ENCODE peak calls at places on chromosomes 13 and 19, in eight cellular contexts. One of them, this sample, is unnamed.

GRCh38 chr13:107842562-107843180 is 372.7 kb downstream of the LIG4 start:
- DNase-seq in immature natural killer cell: no peak
- DNase-seq in AG09319: no peak
- DNase-seq in non-pigmented ciliary epithelial cell: no peak
- DNase-seq in MCF 10A: peak
- DNase-seq in stimulated activated CD4-positive, alpha-beta T cell treated with anti-CD3 and anti-CD28 coated beads, TNF-alpha, amount 100 ng/mL, for 1 hour: no peak
- DNase-seq in stimulated activated naive CD4-positive, alpha-beta T cell treated with Interleukin-2 at 50 U/mL for 16 hours: no peak
- DNase-seq in activated CD4-positive, alpha-beta T cell treated with anti-CD3 and anti-CD28 coated beads, Interleukin-2, amount 50 U/mL, for 4 hours: no peak
- DNase-seq in this sample: no peak

GRCh38 chr19:49425922-49426592 is 869 bp downstream of the GFY start:
- DNase-seq in immature natural killer cell: no peak
- DNase-seq in AG09319: no peak
- DNase-seq in non-pigmented ciliary epithelial cell: no peak
- DNase-seq in MCF 10A: no peak
- DNase-seq in stimulated activated CD4-positive, alpha-beta T cell treated with anti-CD3 and anti-CD28 coated beads, TNF-alpha, amount 100 ng/mL, for 1 hour: no peak
- DNase-seq in stimulated activated naive CD4-positive, alpha-beta T cell treated with Interleukin-2 at 50 U/mL for 16 hours: no peak
- DNase-seq in activated CD4-positive, alpha-beta T cell treated with anti-CD3 and anti-CD28 coated beads, Interleukin-2, amount 50 U/mL, for 4 hours: no peak
- DNase-seq in this sample: no peak

GRCh38 chr19:46546194-46546896 is 50.7 kb upstream of the PNMA8B start:
- DNase-seq in immature natural killer cell: no peak
- DNase-seq in AG09319: no peak
- DNase-seq in non-pigmented ciliary epithelial cell: no peak
- DNase-seq in MCF 10A: peak
- DNase-seq in stimulated activated CD4-positive, alpha-beta T cell treated with anti-CD3 and anti-CD28 coated beads, TNF-alpha, amount 100 ng/mL, for 1 hour: no peak
- DNase-seq in stimulated activated naive CD4-positive, alpha-beta T cell treated with Interleukin-2 at 50 U/mL for 16 hours: no peak
- DNase-seq in activated CD4-positive, alpha-beta T cell treated with anti-CD3 and anti-CD28 coated beads, Interleukin-2, amount 50 U/mL, for 4 hours: no peak
- DNase-seq in this sample: peak

GRCh38 chr19:41302624-41303351 is 7.2 kb upstream of the CCDC97 start:
- DNase-seq in immature natural killer cell: peak
- DNase-seq in AG09319: no peak
- DNase-seq in non-pigmented ciliary epithelial cell: no peak
- DNase-seq in MCF 10A: no peak
- DNase-seq in stimulated activated CD4-positive, alpha-beta T cell treated with anti-CD3 and anti-CD28 coated beads, TNF-alpha, amount 100 ng/mL, for 1 hour: no peak
- DNase-seq in stimulated activated naive CD4-positive, alpha-beta T cell treated with Interleukin-2 at 50 U/mL for 16 hours: peak
- DNase-seq in activated CD4-positive, alpha-beta T cell treated with anti-CD3 and anti-CD28 coated beads, Interleukin-2, amount 50 U/mL, for 4 hours: peak
- DNase-seq in this sample: no peak

GRCh38 chr19:49114630-49115363 is 627 bp downstream of the LIN7B start:
- DNase-seq in immature natural killer cell: no peak
- DNase-seq in AG09319: no peak
- DNase-seq in non-pigmented ciliary epithelial cell: no peak
- DNase-seq in MCF 10A: no peak
- DNase-seq in stimulated activated CD4-positive, alpha-beta T cell treated with anti-CD3 and anti-CD28 coated beads, TNF-alpha, amount 100 ng/mL, for 1 hour: no peak
- DNase-seq in stimulated activated naive CD4-positive, alpha-beta T cell treated with Interleukin-2 at 50 U/mL for 16 hours: peak
- DNase-seq in activated CD4-positive, alpha-beta T cell treated with anti-CD3 and anti-CD28 coated beads, Interleukin-2, amount 50 U/mL, for 4 hours: peak
- DNase-seq in this sample: peak

GRCh38 chr19:29612121-29612520 is 6.0 kb downstream of the POP4 start:
- DNase-seq in immature natural killer cell: no peak
- DNase-seq in AG09319: no peak
- DNase-seq in non-pigmented ciliary epithelial cell: no peak
- DNase-seq in MCF 10A: no peak
- DNase-seq in stimulated activated CD4-positive, alpha-beta T cell treated with anti-CD3 and anti-CD28 coated beads, TNF-alpha, amount 100 ng/mL, for 1 hour: no peak
- DNase-seq in stimulated activated naive CD4-positive, alpha-beta T cell treated with Interleukin-2 at 50 U/mL for 16 hours: no peak
- DNase-seq in activated CD4-positive, alpha-beta T cell treated with anti-CD3 and anti-CD28 coated beads, Interleukin-2, amount 50 U/mL, for 4 hours: no peak
- DNase-seq in this sample: no peak

GRCh38 chr13:100221166-100221565 is 132.3 kb downstream of the PCCA start:
- DNase-seq in immature natural killer cell: no peak
- DNase-seq in AG09319: no peak
- DNase-seq in non-pigmented ciliary epithelial cell: no peak
- DNase-seq in MCF 10A: no peak
- DNase-seq in stimulated activated CD4-positive, alpha-beta T cell treated with anti-CD3 and anti-CD28 coated beads, TNF-alpha, amount 100 ng/mL, for 1 hour: no peak
- DNase-seq in stimulated activated naive CD4-positive, alpha-beta T cell treated with Interleukin-2 at 50 U/mL for 16 hours: no peak
- DNase-seq in activated CD4-positive, alpha-beta T cell treated with anti-CD3 and anti-CD28 coated beads, Interleukin-2, amount 50 U/mL, for 4 hours: no peak
- DNase-seq in this sample: no peak

GRCh38 chr19:30228113-30228725 is 144.0 kb upstream of the ZNF536 start:
- DNase-seq in immature natural killer cell: no peak
- DNase-seq in AG09319: no peak
- DNase-seq in non-pigmented ciliary epithelial cell: no peak
- DNase-seq in MCF 10A: no peak
- DNase-seq in stimulated activated CD4-positive, alpha-beta T cell treated with anti-CD3 and anti-CD28 coated beads, TNF-alpha, amount 100 ng/mL, for 1 hour: no peak
- DNase-seq in stimulated activated naive CD4-positive, alpha-beta T cell treated with Interleukin-2 at 50 U/mL for 16 hours: no peak
- DNase-seq in activated CD4-positive, alpha-beta T cell treated with anti-CD3 and anti-CD28 coated beads, Interleukin-2, amount 50 U/mL, for 4 hours: no peak
- DNase-seq in this sample: peak

GRCh38 chr13:72489751-72490150 is 237.7 kb downstream of the MZT1 start:
- DNase-seq in immature natural killer cell: no peak
- DNase-seq in AG09319: no peak
- DNase-seq in non-pigmented ciliary epithelial cell: no peak
- DNase-seq in MCF 10A: no peak
- DNase-seq in stimulated activated CD4-positive, alpha-beta T cell treated with anti-CD3 and anti-CD28 coated beads, TNF-alpha, amount 100 ng/mL, for 1 hour: no peak
- DNase-seq in stimulated activated naive CD4-positive, alpha-beta T cell treated with Interleukin-2 at 50 U/mL for 16 hours: no peak
- DNase-seq in activated CD4-positive, alpha-beta T cell treated with anti-CD3 and anti-CD28 coated beads, Interleukin-2, amount 50 U/mL, for 4 hours: no peak
- DNase-seq in this sample: no peak

GRCh38 chr13:109145631-109146030 is 516.2 kb downstream of the MYO16 start:
- DNase-seq in immature natural killer cell: peak
- DNase-seq in AG09319: no peak
- DNase-seq in non-pigmented ciliary epithelial cell: no peak
- DNase-seq in MCF 10A: peak
- DNase-seq in stimulated activated CD4-positive, alpha-beta T cell treated with anti-CD3 and anti-CD28 coated beads, TNF-alpha, amount 100 ng/mL, for 1 hour: no peak
- DNase-seq in stimulated activated naive CD4-positive, alpha-beta T cell treated with Interleukin-2 at 50 U/mL for 16 hours: no peak
- DNase-seq in activated CD4-positive, alpha-beta T cell treated with anti-CD3 and anti-CD28 coated beads, Interleukin-2, amount 50 U/mL, for 4 hours: no peak
- DNase-seq in this sample: peak

GRCh38 chr19:31149306-31149975 is 199.8 kb downstream of the TSHZ3 start:
- DNase-seq in immature natural killer cell: no peak
- DNase-seq in AG09319: no peak
- DNase-seq in non-pigmented ciliary epithelial cell: no peak
- DNase-seq in MCF 10A: no peak
- DNase-seq in stimulated activated CD4-positive, alpha-beta T cell treated with anti-CD3 and anti-CD28 coated beads, TNF-alpha, amount 100 ng/mL, for 1 hour: no peak
- DNase-seq in stimulated activated naive CD4-positive, alpha-beta T cell treated with Interleukin-2 at 50 U/mL for 16 hours: no peak
- DNase-seq in activated CD4-positive, alpha-beta T cell treated with anti-CD3 and anti-CD28 coated beads, Interleukin-2, amount 50 U/mL, for 4 hours: no peak
- DNase-seq in this sample: no peak

GRCh38 chr19:41395355-41395754 is 1.8 kb downstream of the EXOSC5 start:
- DNase-seq in immature natural killer cell: no peak
- DNase-seq in AG09319: no peak
- DNase-seq in non-pigmented ciliary epithelial cell: no peak
- DNase-seq in MCF 10A: no peak
- DNase-seq in stimulated activated CD4-positive, alpha-beta T cell treated with anti-CD3 and anti-CD28 coated beads, TNF-alpha, amount 100 ng/mL, for 1 hour: no peak
- DNase-seq in stimulated activated naive CD4-positive, alpha-beta T cell treated with Interleukin-2 at 50 U/mL for 16 hours: no peak
- DNase-seq in activated CD4-positive, alpha-beta T cell treated with anti-CD3 and anti-CD28 coated beads, Interleukin-2, amount 50 U/mL, for 4 hours: no peak
- DNase-seq in this sample: no peak

GRCh38 chr13:102903659-102904407 is 58.0 kb downstream of the ERCC5 start:
- DNase-seq in immature natural killer cell: no peak
- DNase-seq in AG09319: no peak
- DNase-seq in non-pigmented ciliary epithelial cell: no peak
- DNase-seq in MCF 10A: peak
- DNase-seq in stimulated activated CD4-positive, alpha-beta T cell treated with anti-CD3 and anti-CD28 coated beads, TNF-alpha, amount 100 ng/mL, for 1 hour: no peak
- DNase-seq in stimulated activated naive CD4-positive, alpha-beta T cell treated with Interleukin-2 at 50 U/mL for 16 hours: no peak
- DNase-seq in activated CD4-positive, alpha-beta T cell treated with anti-CD3 and anti-CD28 coated beads, Interleukin-2, amount 50 U/mL, for 4 hours: no peak
- DNase-seq in this sample: peak

GRCh38 chr13:69585656-69586055 is 522.0 kb upstream of the ATXN8OS start:
- DNase-seq in immature natural killer cell: no peak
- DNase-seq in AG09319: no peak
- DNase-seq in non-pigmented ciliary epithelial cell: no peak
- DNase-seq in MCF 10A: no peak
- DNase-seq in stimulated activated CD4-positive, alpha-beta T cell treated with anti-CD3 and anti-CD28 coated beads, TNF-alpha, amount 100 ng/mL, for 1 hour: no peak
- DNase-seq in stimulated activated naive CD4-positive, alpha-beta T cell treated with Interleukin-2 at 50 U/mL for 16 hours: no peak
- DNase-seq in activated CD4-positive, alpha-beta T cell treated with anti-CD3 and anti-CD28 coated beads, Interleukin-2, amount 50 U/mL, for 4 hours: no peak
- DNase-seq in this sample: no peak

GRCh38 chr13:99311748-99312492 is 4.7 kb upstream of the GPR183 start:
- DNase-seq in immature natural killer cell: no peak
- DNase-seq in AG09319: no peak
- DNase-seq in non-pigmented ciliary epithelial cell: no peak
- DNase-seq in MCF 10A: no peak
- DNase-seq in stimulated activated CD4-positive, alpha-beta T cell treated with anti-CD3 and anti-CD28 coated beads, TNF-alpha, amount 100 ng/mL, for 1 hour: no peak
- DNase-seq in stimulated activated naive CD4-positive, alpha-beta T cell treated with Interleukin-2 at 50 U/mL for 16 hours: no peak
- DNase-seq in activated CD4-positive, alpha-beta T cell treated with anti-CD3 and anti-CD28 coated beads, Interleukin-2, amount 50 U/mL, for 4 hours: no peak
- DNase-seq in this sample: no peak

GRCh38 chr19:1064661-1065605 is 2.0 kb upstream of the ARHGAP45 start:
- DNase-seq in immature natural killer cell: peak
- DNase-seq in AG09319: no peak
- DNase-seq in non-pigmented ciliary epithelial cell: no peak
- DNase-seq in MCF 10A: peak
- DNase-seq in stimulated activated CD4-positive, alpha-beta T cell treated with anti-CD3 and anti-CD28 coated beads, TNF-alpha, amount 100 ng/mL, for 1 hour: peak
- DNase-seq in stimulated activated naive CD4-positive, alpha-beta T cell treated with Interleukin-2 at 50 U/mL for 16 hours: peak
- DNase-seq in activated CD4-positive, alpha-beta T cell treated with anti-CD3 and anti-CD28 coated beads, Interleukin-2, amount 50 U/mL, for 4 hours: peak
- DNase-seq in this sample: peak

GRCh38 chr19:18946918-18947317 is 5.9 kb upstream of the HOMER3 start:
- DNase-seq in immature natural killer cell: no peak
- DNase-seq in AG09319: no peak
- DNase-seq in non-pigmented ciliary epithelial cell: no peak
- DNase-seq in MCF 10A: no peak
- DNase-seq in stimulated activated CD4-positive, alpha-beta T cell treated with anti-CD3 and anti-CD28 coated beads, TNF-alpha, amount 100 ng/mL, for 1 hour: no peak
- DNase-seq in stimulated activated naive CD4-positive, alpha-beta T cell treated with Interleukin-2 at 50 U/mL for 16 hours: no peak
- DNase-seq in activated CD4-positive, alpha-beta T cell treated with anti-CD3 and anti-CD28 coated beads, Interleukin-2, amount 50 U/mL, for 4 hours: no peak
- DNase-seq in this sample: no peak

GRCh38 chr19:18776736-18777135 is 14.4 kb downstream of the COMP start:
- DNase-seq in immature natural killer cell: no peak
- DNase-seq in AG09319: no peak
- DNase-seq in non-pigmented ciliary epithelial cell: no peak
- DNase-seq in MCF 10A: peak
- DNase-seq in stimulated activated CD4-positive, alpha-beta T cell treated with anti-CD3 and anti-CD28 coated beads, TNF-alpha, amount 100 ng/mL, for 1 hour: no peak
- DNase-seq in stimulated activated naive CD4-positive, alpha-beta T cell treated with Interleukin-2 at 50 U/mL for 16 hours: no peak
- DNase-seq in activated CD4-positive, alpha-beta T cell treated with anti-CD3 and anti-CD28 coated beads, Interleukin-2, amount 50 U/mL, for 4 hours: no peak
- DNase-seq in this sample: peak

GRCh38 chr13:40692946-40693345 is 26.5 kb upstream of the FOXO1 start:
- DNase-seq in immature natural killer cell: no peak
- DNase-seq in AG09319: no peak
- DNase-seq in non-pigmented ciliary epithelial cell: no peak
- DNase-seq in MCF 10A: peak
- DNase-seq in stimulated activated CD4-positive, alpha-beta T cell treated with anti-CD3 and anti-CD28 coated beads, TNF-alpha, amount 100 ng/mL, for 1 hour: no peak
- DNase-seq in stimulated activated naive CD4-positive, alpha-beta T cell treated with Interleukin-2 at 50 U/mL for 16 hours: no peak
- DNase-seq in activated CD4-positive, alpha-beta T cell treated with anti-CD3 and anti-CD28 coated beads, Interleukin-2, amount 50 U/mL, for 4 hours: no peak
- DNase-seq in this sample: no peak

GRCh38 chr19:2268861-2269243 is 12.6 kb upstream of the JSRP1 start:
- DNase-seq in immature natural killer cell: no peak
- DNase-seq in AG09319: no peak
- DNase-seq in non-pigmented ciliary epithelial cell: no peak
- DNase-seq in MCF 10A: no peak
- DNase-seq in stimulated activated CD4-positive, alpha-beta T cell treated with anti-CD3 and anti-CD28 coated beads, TNF-alpha, amount 100 ng/mL, for 1 hour: no peak
- DNase-seq in stimulated activated naive CD4-positive, alpha-beta T cell treated with Interleukin-2 at 50 U/mL for 16 hours: no peak
- DNase-seq in activated CD4-positive, alpha-beta T cell treated with anti-CD3 and anti-CD28 coated beads, Interleukin-2, amount 50 U/mL, for 4 hours: no peak
- DNase-seq in this sample: no peak

GRCh38 chr13:72586519-72586918 is 140.9 kb downstream of the MZT1 start:
- DNase-seq in immature natural killer cell: no peak
- DNase-seq in AG09319: no peak
- DNase-seq in non-pigmented ciliary epithelial cell: peak
- DNase-seq in MCF 10A: no peak
- DNase-seq in stimulated activated CD4-positive, alpha-beta T cell treated with anti-CD3 and anti-CD28 coated beads, TNF-alpha, amount 100 ng/mL, for 1 hour: no peak
- DNase-seq in stimulated activated naive CD4-positive, alpha-beta T cell treated with Interleukin-2 at 50 U/mL for 16 hours: no peak
- DNase-seq in activated CD4-positive, alpha-beta T cell treated with anti-CD3 and anti-CD28 coated beads, Interleukin-2, amount 50 U/mL, for 4 hours: no peak
- DNase-seq in this sample: no peak

GRCh38 chr19:53140351-53140750 is 7.6 kb upstream of the ZNF415 start:
- DNase-seq in immature natural killer cell: no peak
- DNase-seq in AG09319: no peak
- DNase-seq in non-pigmented ciliary epithelial cell: no peak
- DNase-seq in MCF 10A: no peak
- DNase-seq in stimulated activated CD4-positive, alpha-beta T cell treated with anti-CD3 and anti-CD28 coated beads, TNF-alpha, amount 100 ng/mL, for 1 hour: no peak
- DNase-seq in stimulated activated naive CD4-positive, alpha-beta T cell treated with Interleukin-2 at 50 U/mL for 16 hours: no peak
- DNase-seq in activated CD4-positive, alpha-beta T cell treated with anti-CD3 and anti-CD28 coated beads, Interleukin-2, amount 50 U/mL, for 4 hours: no peak
- DNase-seq in this sample: no peak

GRCh38 chr13:42065414-42065813 is 17.0 kb downstream of the DGKH start:
- DNase-seq in immature natural killer cell: no peak
- DNase-seq in AG09319: no peak
- DNase-seq in non-pigmented ciliary epithelial cell: no peak
- DNase-seq in MCF 10A: no peak
- DNase-seq in stimulated activated CD4-positive, alpha-beta T cell treated with anti-CD3 and anti-CD28 coated beads, TNF-alpha, amount 100 ng/mL, for 1 hour: no peak
- DNase-seq in stimulated activated naive CD4-positive, alpha-beta T cell treated with Interleukin-2 at 50 U/mL for 16 hours: no peak
- DNase-seq in activated CD4-positive, alpha-beta T cell treated with anti-CD3 and anti-CD28 coated beads, Interleukin-2, amount 50 U/mL, for 4 hours: no peak
- DNase-seq in this sample: no peak

GRCh38 chr13:33642374-33643065 is 175.4 kb upstream of the RFC3 start:
- DNase-seq in immature natural killer cell: no peak
- DNase-seq in AG09319: peak
- DNase-seq in non-pigmented ciliary epithelial cell: no peak
- DNase-seq in MCF 10A: peak
- DNase-seq in stimulated activated CD4-positive, alpha-beta T cell treated with anti-CD3 and anti-CD28 coated beads, TNF-alpha, amount 100 ng/mL, for 1 hour: no peak
- DNase-seq in stimulated activated naive CD4-positive, alpha-beta T cell treated with Interleukin-2 at 50 U/mL for 16 hours: no peak
- DNase-seq in activated CD4-positive, alpha-beta T cell treated with anti-CD3 and anti-CD28 coated beads, Interleukin-2, amount 50 U/mL, for 4 hours: no peak
- DNase-seq in this sample: peak

GRCh38 chr19:4703671-4704316 is 19.8 kb downstream of the DPP9 start:
- DNase-seq in immature natural killer cell: no peak
- DNase-seq in AG09319: no peak
- DNase-seq in non-pigmented ciliary epithelial cell: no peak
- DNase-seq in MCF 10A: no peak
- DNase-seq in stimulated activated CD4-positive, alpha-beta T cell treated with anti-CD3 and anti-CD28 coated beads, TNF-alpha, amount 100 ng/mL, for 1 hour: no peak
- DNase-seq in stimulated activated naive CD4-positive, alpha-beta T cell treated with Interleukin-2 at 50 U/mL for 16 hours: no peak
- DNase-seq in activated CD4-positive, alpha-beta T cell treated with anti-CD3 and anti-CD28 coated beads, Interleukin-2, amount 50 U/mL, for 4 hours: no peak
- DNase-seq in this sample: no peak

GRCh38 chr19:23983406-23983805 is 68.7 kb downstream of the ZNF726 start:
- DNase-seq in immature natural killer cell: no peak
- DNase-seq in AG09319: no peak
- DNase-seq in non-pigmented ciliary epithelial cell: no peak
- DNase-seq in MCF 10A: no peak
- DNase-seq in stimulated activated CD4-positive, alpha-beta T cell treated with anti-CD3 and anti-CD28 coated beads, TNF-alpha, amount 100 ng/mL, for 1 hour: no peak
- DNase-seq in stimulated activated naive CD4-positive, alpha-beta T cell treated with Interleukin-2 at 50 U/mL for 16 hours: no peak
- DNase-seq in activated CD4-positive, alpha-beta T cell treated with anti-CD3 and anti-CD28 coated beads, Interleukin-2, amount 50 U/mL, for 4 hours: no peak
- DNase-seq in this sample: no peak

GRCh38 chr13:101511161-101511560 is 58.7 kb downstream of the ITGBL1 start:
- DNase-seq in immature natural killer cell: no peak
- DNase-seq in AG09319: no peak
- DNase-seq in non-pigmented ciliary epithelial cell: no peak
- DNase-seq in MCF 10A: no peak
- DNase-seq in stimulated activated CD4-positive, alpha-beta T cell treated with anti-CD3 and anti-CD28 coated beads, TNF-alpha, amount 100 ng/mL, for 1 hour: no peak
- DNase-seq in stimulated activated naive CD4-positive, alpha-beta T cell treated with Interleukin-2 at 50 U/mL for 16 hours: no peak
- DNase-seq in activated CD4-positive, alpha-beta T cell treated with anti-CD3 and anti-CD28 coated beads, Interleukin-2, amount 50 U/mL, for 4 hours: no peak
- DNase-seq in this sample: no peak

GRCh38 chr13:34391071-34391470 is 551.0 kb upstream of the NBEA start:
- DNase-seq in immature natural killer cell: no peak
- DNase-seq in AG09319: no peak
- DNase-seq in non-pigmented ciliary epithelial cell: no peak
- DNase-seq in MCF 10A: peak
- DNase-seq in stimulated activated CD4-positive, alpha-beta T cell treated with anti-CD3 and anti-CD28 coated beads, TNF-alpha, amount 100 ng/mL, for 1 hour: no peak
- DNase-seq in stimulated activated naive CD4-positive, alpha-beta T cell treated with Interleukin-2 at 50 U/mL for 16 hours: no peak
- DNase-seq in activated CD4-positive, alpha-beta T cell treated with anti-CD3 and anti-CD28 coated beads, Interleukin-2, amount 50 U/mL, for 4 hours: no peak
- DNase-seq in this sample: peak

GRCh38 chr19:48726573-48726972 is 7.0 kb upstream of the MAMSTR start:
- DNase-seq in immature natural killer cell: peak
- DNase-seq in AG09319: no peak
- DNase-seq in non-pigmented ciliary epithelial cell: no peak
- DNase-seq in MCF 10A: no peak
- DNase-seq in stimulated activated CD4-positive, alpha-beta T cell treated with anti-CD3 and anti-CD28 coated beads, TNF-alpha, amount 100 ng/mL, for 1 hour: no peak
- DNase-seq in stimulated activated naive CD4-positive, alpha-beta T cell treated with Interleukin-2 at 50 U/mL for 16 hours: no peak
- DNase-seq in activated CD4-positive, alpha-beta T cell treated with anti-CD3 and anti-CD28 coated beads, Interleukin-2, amount 50 U/mL, for 4 hours: no peak
- DNase-seq in this sample: no peak

GRCh38 chr13:108947551-108948030 is 318.2 kb downstream of the MYO16 start:
- DNase-seq in immature natural killer cell: no peak
- DNase-seq in AG09319: peak
- DNase-seq in non-pigmented ciliary epithelial cell: no peak
- DNase-seq in MCF 10A: no peak
- DNase-seq in stimulated activated CD4-positive, alpha-beta T cell treated with anti-CD3 and anti-CD28 coated beads, TNF-alpha, amount 100 ng/mL, for 1 hour: no peak
- DNase-seq in stimulated activated naive CD4-positive, alpha-beta T cell treated with Interleukin-2 at 50 U/mL for 16 hours: no peak
- DNase-seq in activated CD4-positive, alpha-beta T cell treated with anti-CD3 and anti-CD28 coated beads, Interleukin-2, amount 50 U/mL, for 4 hours: no peak
- DNase-seq in this sample: peak

GRCh38 chr19:49515767-49516166 is 3.3 kb downstream of the FCGRT start:
- DNase-seq in immature natural killer cell: no peak
- DNase-seq in AG09319: no peak
- DNase-seq in non-pigmented ciliary epithelial cell: no peak
- DNase-seq in MCF 10A: no peak
- DNase-seq in stimulated activated CD4-positive, alpha-beta T cell treated with anti-CD3 and anti-CD28 coated beads, TNF-alpha, amount 100 ng/mL, for 1 hour: no peak
- DNase-seq in stimulated activated naive CD4-positive, alpha-beta T cell treated with Interleukin-2 at 50 U/mL for 16 hours: no peak
- DNase-seq in activated CD4-positive, alpha-beta T cell treated with anti-CD3 and anti-CD28 coated beads, Interleukin-2, amount 50 U/mL, for 4 hours: no peak
- DNase-seq in this sample: no peak

GRCh38 chr13:29679357-29680050 is 84.0 kb upstream of the SLC7A1 start:
- DNase-seq in immature natural killer cell: no peak
- DNase-seq in AG09319: no peak
- DNase-seq in non-pigmented ciliary epithelial cell: no peak
- DNase-seq in MCF 10A: no peak
- DNase-seq in stimulated activated CD4-positive, alpha-beta T cell treated with anti-CD3 and anti-CD28 coated beads, TNF-alpha, amount 100 ng/mL, for 1 hour: no peak
- DNase-seq in stimulated activated naive CD4-positive, alpha-beta T cell treated with Interleukin-2 at 50 U/mL for 16 hours: no peak
- DNase-seq in activated CD4-positive, alpha-beta T cell treated with anti-CD3 and anti-CD28 coated beads, Interleukin-2, amount 50 U/mL, for 4 hours: no peak
- DNase-seq in this sample: no peak

GRCh38 chr19:48466571-48467325 is 2.4 kb upstream of the CYTH2 start:
- DNase-seq in immature natural killer cell: no peak
- DNase-seq in AG09319: no peak
- DNase-seq in non-pigmented ciliary epithelial cell: no peak
- DNase-seq in MCF 10A: peak
- DNase-seq in stimulated activated CD4-positive, alpha-beta T cell treated with anti-CD3 and anti-CD28 coated beads, TNF-alpha, amount 100 ng/mL, for 1 hour: no peak
- DNase-seq in stimulated activated naive CD4-positive, alpha-beta T cell treated with Interleukin-2 at 50 U/mL for 16 hours: no peak
- DNase-seq in activated CD4-positive, alpha-beta T cell treated with anti-CD3 and anti-CD28 coated beads, Interleukin-2, amount 50 U/mL, for 4 hours: no peak
- DNase-seq in this sample: peak

GRCh38 chr19:12796146-12797071 is 5.1 kb downstream of the JUNB start:
- DNase-seq in immature natural killer cell: peak
- DNase-seq in AG09319: peak
- DNase-seq in non-pigmented ciliary epithelial cell: no peak
- DNase-seq in MCF 10A: peak
- DNase-seq in stimulated activated CD4-positive, alpha-beta T cell treated with anti-CD3 and anti-CD28 coated beads, TNF-alpha, amount 100 ng/mL, for 1 hour: no peak
- DNase-seq in stimulated activated naive CD4-positive, alpha-beta T cell treated with Interleukin-2 at 50 U/mL for 16 hours: peak
- DNase-seq in activated CD4-positive, alpha-beta T cell treated with anti-CD3 and anti-CD28 coated beads, Interleukin-2, amount 50 U/mL, for 4 hours: peak
- DNase-seq in this sample: peak

This sample was measured in AG08396.